ENCODE peak calls at places on chromosomes 16 and 17, in seven cellular contexts. I, B, D, X, C, Y and S are unnamed samples.

GRCh38 chr16:16109453-16110110 is 113.7 kb downstream of the ABCC6 start:
- DNase-seq in X (no peak), C (no peak), D (no peak), B (no peak), Y (no peak), I (no peak), S (no peak)

GRCh38 chr17:40554646-40555295 is 10.5 kb downstream of the CCR7 start:
- DNase-seq in C (peak), I (no peak), X (peak), Y (peak), D (no peak), B (no peak), S (no peak)

GRCh38 chr16:13702614-13703013 is 217.3 kb upstream of the ERCC4 start:
- DNase-seq in Y (no peak), X (no peak), I (no peak), D (no peak), B (no peak), C (no peak), S (no peak)

GRCh38 chr17:44561237-44561623 is 3.9 kb downstream of the FZD2 start:
- DNase-seq in X (no peak), C (no peak), I (no peak), Y (no peak), D (no peak), B (no peak), S (no peak)

GRCh38 chr17:38628441-38628840 is 22.7 kb upstream of the SRCIN1 start:
- DNase-seq in I (peak), B (no peak), X (no peak), Y (peak), D (no peak), C (no peak), S (no peak)

GRCh38 chr16:51154271-51155171 is 3.5 kb upstream of the SALL1 start:
- DNase-seq in C (no peak), X (no peak), B (no peak), Y (no peak), I (no peak), D (no peak), S (no peak)

GRCh38 chr17:66777689-66778225 is 57.2 kb upstream of the CACNG5 start:
- DNase-seq in C (no peak), X (no peak), I (peak), Y (no peak), B (peak), D (no peak), S (no peak)

GRCh38 chr16:82704369-82704768 is 77.6 kb downstream of the CDH13 start:
- DNase-seq in I (no peak), D (no peak), B (no peak), C (no peak), Y (no peak), X (no peak), S (no peak)

GRCh38 chr17:77470800-77471733 is 330.3 kb downstream of the SEC14L1 start:
- DNase-seq in Y (no peak), D (peak), X (no peak), I (peak), B (no peak), C (no peak), S (peak)

GRCh38 chr16:80664226-80664625 is 123.4 kb downstream of the DYNLRB2 start:
- DNase-seq in I (no peak), X (no peak), D (no peak), Y (no peak), B (no peak), C (no peak), S (no peak)

GRCh38 chr17:694239-694638 is 20.4 kb downstream of the VPS53 start:
- DNase-seq in B (no peak), X (no peak), D (peak), Y (no peak), C (no peak), I (peak), S (peak)

GRCh38 chr17:64385187-64386083 is 5.2 kb downstream of the PECAM1 start:
- DNase-seq in D (no peak), I (peak), C (peak), X (no peak), Y (no peak), B (no peak), S (peak)

GRCh38 chr17:3693829-3694231 is 2.1 kb downstream of the P2RX5 start:
- DNase-seq in X (peak), Y (no peak), B (no peak), D (no peak), C (no peak), I (no peak), S (no peak)

GRCh38 chr16:154223-155030 is 2.0 kb downstream of the HBZ start:
- DNase-seq in X (no peak), I (peak), D (no peak), B (no peak), Y (no peak), C (no peak), S (peak)

GRCh38 chr17:49224198-49224996 is 6.2 kb downstream of the PHOSPHO1 start:
- DNase-seq in C (no peak), I (no peak), B (peak), X (peak), Y (no peak), D (no peak), S (peak)

GRCh38 chr17:2691069-2691871 is 20.3 kb downstream of the CLUH start:
- DNase-seq in D (no peak), B (no peak), Y (no peak), C (no peak), X (no peak), I (no peak), S (no peak)

DNA sequence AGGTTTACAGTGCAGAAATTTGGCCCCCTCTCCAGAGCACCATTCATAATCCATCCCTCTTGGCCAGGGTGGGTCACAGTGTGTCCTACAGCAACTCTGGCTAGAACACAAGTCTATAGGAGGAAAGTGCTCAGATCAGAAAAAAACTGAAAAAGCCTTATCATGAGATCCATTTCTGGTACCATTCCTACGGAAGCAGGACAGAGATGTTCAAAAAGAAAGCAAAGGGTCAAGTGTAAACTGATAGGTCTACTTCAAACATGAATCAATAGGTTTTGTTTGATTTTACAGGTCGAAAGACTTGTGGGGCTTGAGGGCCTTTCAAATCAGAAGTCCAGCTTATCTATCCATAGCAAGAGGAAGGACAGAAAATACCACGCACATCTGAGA is 326.4 kb downstream of the SOX9 start:
- DNase-seq in D (no peak), X (no peak), I (no peak), B (no peak), C (no peak), Y (no peak), S (no peak)
- H3K4me3 ChIP-seq in D (no peak), X (no peak), I (no peak), B (no peak), C (no peak), Y (no peak), S (no peak)

GRCh38 chr17:50613596-50613995 is 21.1 kb upstream of the ABCC3 start:
- DNase-seq in D (no peak), Y (no peak), C (no peak), B (no peak), I (peak), X (no peak), S (no peak)
- TF ChIP-seq CTCF in D (no peak), Y (no peak), C (peak), B (no peak), I (peak), X (peak), S (no peak)

GRCh38 chr17:80475949-80476876 is at the start of gene NPTX1:
- DNase-seq in D (no peak), Y (no peak), I (peak), C (no peak), X (no peak), B (no peak), S (peak)

GRCh38 chr17:80474231-80474932 is 2.0 kb downstream of the NPTX1 start:
- DNase-seq in Y (no peak), X (no peak), D (no peak), I (peak), C (no peak), B (no peak), S (peak)

GRCh38 chr17:80473701-80474100 is 2.7 kb downstream of the NPTX1 start:
- DNase-seq in D (no peak), X (no peak), Y (no peak), B (no peak), C (no peak), I (no peak), S (no peak)

GRCh38 chr17:80476877-80477646 is 655 bp upstream of the NPTX1 start:
- DNase-seq in X (no peak), C (no peak), Y (no peak), B (no peak), I (no peak), D (no peak), S (no peak)

DNA sequence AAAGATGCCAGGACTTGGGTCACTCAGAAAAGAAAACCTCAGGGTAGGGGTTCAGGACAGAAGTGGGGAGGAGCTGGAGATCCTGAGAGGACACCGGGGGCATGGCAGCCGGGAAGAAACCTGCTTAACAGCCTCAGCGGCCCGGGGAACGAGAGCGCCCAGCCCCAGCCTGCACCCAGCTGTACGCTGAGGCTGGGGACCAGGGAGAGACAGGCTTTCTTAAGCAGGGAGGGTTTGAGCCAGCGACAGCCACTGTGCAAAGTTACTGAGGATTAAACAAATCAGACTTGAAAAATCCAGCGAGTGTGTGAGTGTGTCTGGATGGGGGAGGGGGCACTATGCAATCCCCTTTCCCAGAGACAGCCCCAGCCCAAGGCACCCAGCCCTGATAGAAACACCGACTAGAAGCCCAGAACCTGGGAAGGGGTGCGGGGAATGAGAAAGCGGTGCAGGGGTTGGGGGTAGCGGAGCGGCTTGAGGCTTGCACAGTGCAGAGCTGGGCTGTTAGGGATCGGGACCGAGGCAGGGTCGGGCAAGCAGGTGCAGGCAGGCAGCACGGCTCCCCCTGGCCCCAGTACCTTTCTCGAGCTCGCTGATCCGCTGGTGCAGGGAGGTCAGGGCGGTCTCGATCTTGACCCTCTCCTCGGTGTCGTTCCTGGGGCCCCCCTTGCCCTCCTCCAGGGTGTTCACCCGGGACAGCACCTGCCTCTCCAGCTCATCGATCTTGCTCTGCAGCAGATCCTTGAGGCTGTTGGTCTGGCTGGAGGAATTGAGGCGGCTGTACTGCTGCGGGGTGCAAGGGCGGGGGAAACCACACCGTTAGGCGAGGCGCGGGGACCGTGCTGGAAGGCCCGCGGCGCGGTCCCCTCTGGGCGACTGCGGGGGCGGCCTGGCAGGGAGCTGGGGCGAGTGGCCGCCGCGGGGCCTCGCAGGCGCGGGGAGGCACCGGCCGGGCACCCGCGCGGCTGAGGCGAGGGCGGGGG is 1.2 kb downstream of the NPTX1 start:
- DNase-seq in I (no peak), C (no peak), D (no peak), B (no peak), Y (no peak), X (no peak), S (peak)
- H3K4me3 ChIP-seq in I (no peak), C (no peak), D (no peak), B (peak), Y (no peak), X (no peak), S (no peak)

GRCh38 chr17:29143894-29144293 is 36.3 kb downstream of the MYO18A start:
- DNase-seq in C (no peak), I (no peak), D (no peak), Y (no peak), X (no peak), B (no peak), S (no peak)
- TF ChIP-seq CTCF in C (peak), I (peak), D (peak), Y (peak), X (peak), B (peak), S (peak)

DNA sequence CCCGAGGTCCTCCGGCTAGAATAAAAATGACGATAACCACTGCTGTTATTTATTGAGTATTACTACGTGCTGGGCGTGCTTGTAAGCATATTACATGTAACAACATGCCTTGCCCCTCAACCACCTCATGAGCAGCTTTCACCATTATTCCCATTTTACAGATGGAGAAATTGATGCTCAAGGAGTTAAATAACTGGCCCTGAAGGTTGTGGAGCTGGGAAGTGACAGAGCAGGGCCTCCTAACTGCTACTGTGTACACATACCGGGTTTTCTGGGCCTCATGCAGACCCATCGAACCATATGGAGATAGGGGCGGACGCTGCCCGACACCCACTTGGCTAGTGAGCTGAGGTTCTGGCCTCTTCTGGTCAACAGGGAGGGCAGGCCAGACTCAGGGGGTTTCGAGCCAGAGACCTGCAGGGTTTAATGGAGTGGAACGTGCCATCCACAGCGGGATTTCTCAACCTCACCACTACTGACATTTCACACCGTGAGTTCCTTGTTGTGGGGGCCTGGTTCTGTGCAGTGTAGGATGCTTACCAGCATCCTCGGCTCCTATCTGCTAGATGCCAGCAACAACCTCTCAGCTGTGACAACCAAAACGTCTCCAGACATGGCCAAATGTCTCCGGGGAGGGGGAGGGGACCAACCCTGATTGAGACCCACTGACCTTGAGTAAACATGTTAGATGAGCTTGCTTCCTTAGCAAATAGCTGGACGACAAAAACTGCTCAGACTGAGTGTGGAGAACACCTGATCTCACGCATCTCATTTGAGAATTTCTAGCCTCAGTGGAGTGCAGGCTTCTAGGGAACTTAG is 432.0 kb downstream of the SLC39A11 start:
- DNase-seq in C (no peak), I (no peak), B (no peak), D (no peak), X (no peak), Y (no peak), S (no peak)
- H3K4me3 ChIP-seq in C (no peak), I (no peak), B (no peak), D (no peak), X (no peak), Y (no peak), S (no peak)

GRCh38 chr17:31216053-31216751 is 80.8 kb downstream of the OMG start:
- DNase-seq in Y (no peak), I (peak), C (no peak), D (no peak), X (peak), B (no peak), S (peak)
- TF ChIP-seq CTCF in Y (peak), I (peak), C (peak), D (peak), X (peak), B (peak), S (peak)